ENCODE peak calls at places on chromosome 6, in seven cellular contexts. W is activated CD8-positive, alpha-beta T cell treated with anti-CD3 and anti-CD28 coated beads, Interleukin-2, amount 10 ng/mL, durations not matched to agents 7 days and 5 days; A is gastroesophageal sphincter; Q is GM12878; E is stimulated activated naive CD8-positive, alpha-beta T cell treated with anti-CD3 and anti-CD28 coated beads, Interleukin-15, Interleukin-2, amounts not matched to agents 100 U/mL and 50 U/mL, for 24 hours; U is left lung; L is psoas muscle. R is an unnamed sample.
A peak's percentile ranks its signal among the peaks of the same experiment; 100 is the strongest.

GRCh38 chr6:37502703-37503485 is 3.2 kb upstream of the CCDC167 start:
- ATAC-seq in Q (peak; percentile 36), W (peak; percentile 50), L (no peak), U (no peak), A (no peak), E (peak; percentile 5), R (no peak)

GRCh38 chr6:39247667-39248194 is 18.5 kb upstream of the KCNK5 start:
- ATAC-seq in W (no peak), U (no peak), L (no peak), A (no peak), Q (no peak), E (no peak), R (no peak)

GRCh38 chr6:142015011-142015410 is 117.7 kb upstream of the GJE1 start:
- ATAC-seq in A (no peak), E (no peak), W (no peak), L (no peak), U (no peak), Q (no peak), R (peak; percentile 27)

GRCh38 chr6:17156112-17156921 is 54.5 kb downstream of the STMND1 start:
- ATAC-seq in A (peak; percentile 67), Q (peak; percentile 79), U (peak; percentile 86), W (no peak), L (peak; percentile 76), E (no peak), R (peak; percentile 91)

GRCh38 chr6:25133479-25133878 is 145.7 kb upstream of the CARMIL1 start:
- ATAC-seq in U (no peak), W (no peak), A (no peak), Q (no peak), E (no peak), L (no peak), R (no peak)

GRCh38 chr6:159440907-159441703 is 251.9 kb downstream of the SOD2 start:
- ATAC-seq in A (no peak), E (no peak), L (no peak), W (no peak), Q (no peak), U (no peak), R (no peak)

GRCh38 chr6:144602523-144603180 is 317.5 kb downstream of the UTRN start:
- ATAC-seq in W (peak; percentile 84), L (no peak), Q (no peak), U (no peak), A (no peak), E (peak; percentile 82), R (no peak)

GRCh38 chr6:49336514-49337131 is 126.4 kb downstream of the MMUT start:
- ATAC-seq in A (no peak), E (no peak), Q (no peak), W (no peak), L (no peak), U (no peak), R (no peak)

GRCh38 chr6:113805167-113805835 is 51.8 kb upstream of the MARCKS start:
- ATAC-seq in A (no peak), Q (peak; percentile 92), U (peak; percentile 43), W (no peak), L (no peak), E (peak; percentile 19), R (no peak)